ENCODE peak calls at places on chromosome 17, in six cellular contexts. Z is mesenchymal stem cell, D is IMR-90, B is H1, I is H9, E is trophoblast cell. K is an unnamed sample.

GRCh38 chr17:41762391-41762790 is 24.1 kb downstream of the JUP start:
- DNase-seq in Z (no peak), D (no peak), B (no peak), I (no peak), E (peak; percentile 90), K (no peak)

GRCh38 chr17:76957600-76958464 is 89.6 kb downstream of the MGAT5B start:
- DNase-seq in Z (no peak), D (peak; percentile 21), B (no peak), I (peak; percentile 36), E (peak; percentile 54), K (no peak)

GRCh38 chr17:979539-980405 is at the start of gene NXN:
- DNase-seq in Z (peak; percentile 66), D (peak; percentile 65), B (no peak), I (peak; percentile 91), E (peak; percentile 78), K (peak; percentile 83)

GRCh38 chr17:12814718-12815117 is 25.4 kb downstream of the ARHGAP44 start:
- DNase-seq in Z (no peak), D (no peak), B (no peak), I (no peak), E (no peak), K (no peak)

GRCh38 chr17:9809409-9809808 is 12.5 kb downstream of the GSG1L2 start:
- DNase-seq in Z (no peak), D (no peak), B (no peak), I (no peak), E (no peak), K (no peak)

GRCh38 chr17:58911741-58912343 is 156.2 kb downstream of the PPM1E start:
- DNase-seq in Z (no peak), D (no peak), B (no peak), I (peak; percentile 62), E (no peak), K (no peak)

GRCh38 chr17:79098282-79098867 is 23.8 kb downstream of the ENGASE start:
- DNase-seq in Z (no peak), D (no peak), B (no peak), I (peak; percentile 64), E (no peak), K (no peak)

GRCh38 chr17:76495663-76496400 is 5.4 kb downstream of the RHBDF2 start:
- DNase-seq in Z (no peak), D (no peak), B (no peak), I (no peak), E (no peak), K (no peak)

GRCh38 chr17:40597168-40598020 is 32.1 kb upstream of the CCR7 start:
- DNase-seq in Z (no peak), D (no peak), B (no peak), I (no peak), E (no peak), K (no peak)

GRCh38 chr17:68491381-68491849 is 20.8 kb upstream of the PRKAR1A start:
- DNase-seq in Z (no peak), D (no peak), B (no peak), I (no peak), E (no peak), K (no peak)

GRCh38 chr17:10741416-10742140 is 11.8 kb upstream of the TMEM220 start:
- DNase-seq in Z (no peak), D (no peak), B (no peak), I (no peak), E (no peak), K (no peak)

GRCh38 chr17:56723471-56723870 is 110.2 kb downstream of the C17orf67 start:
- DNase-seq in Z (no peak), D (no peak), B (no peak), I (no peak), E (peak; percentile 97), K (no peak)

GRCh38 chr17:14427914-14428639 is 127.2 kb downstream of the HS3ST3B1 start:
- DNase-seq in Z (no peak), D (no peak), B (no peak), I (no peak), E (no peak), K (no peak)

GRCh38 chr17:58153046-58153445 is 4.9 kb downstream of the OR4D1 start:
- DNase-seq in Z (no peak), D (no peak), B (no peak), I (no peak), E (no peak), K (no peak)

GRCh38 chr17:10050597-10051101 is 145.6 kb upstream of the RCVRN start:
- DNase-seq in Z (peak; percentile 84), D (peak; percentile 88), B (no peak), I (no peak), E (peak; percentile 17), K (no peak)

GRCh38 chr17:81558941-81559806 is 7.0 kb upstream of the FAAP100 start:
- DNase-seq in Z (no peak), D (no peak), B (no peak), I (peak; percentile 73), E (no peak), K (no peak)

GRCh38 chr17:50686494-50687199 is 21.1 kb downstream of the ANKRD40 start:
- DNase-seq in Z (peak; percentile 72), D (peak; percentile 61), B (no peak), I (no peak), E (peak; percentile 32), K (no peak)

GRCh38 chr17:79023180-79023705 is 726 bp upstream of the C1QTNF1 start:
- DNase-seq in Z (no peak), D (no peak), B (no peak), I (no peak), E (no peak), K (no peak)

GRCh38 chr17:63634163-63634562 is 11.9 kb downstream of the MAP3K3 start:
- DNase-seq in Z (peak; percentile 63), D (peak; percentile 31), B (no peak), I (no peak), E (no peak), K (no peak)

GRCh38 chr17:77473615-77474226 is 333.0 kb downstream of the SEC14L1 start:
- DNase-seq in Z (no peak), D (no peak), B (no peak), I (no peak), E (peak; percentile 57), K (no peak)

GRCh38 chr17:73972901-73973300 is 230.6 kb upstream of the RPL38 start:
- DNase-seq in Z (no peak), D (no peak), B (no peak), I (no peak), E (no peak), K (no peak)

GRCh38 chr17:66987059-66987616 is 22.6 kb downstream of the CACNG4 start:
- DNase-seq in Z (no peak), D (no peak), B (no peak), I (no peak), E (no peak), K (no peak)

GRCh38 chr17:66989076-66989475 is 24.6 kb downstream of the CACNG4 start:
- DNase-seq in Z (no peak), D (no peak), B (no peak), I (no peak), E (no peak), K (no peak)

GRCh38 chr17:66990047-66990446 is 25.5 kb downstream of the CACNG4 start:
- DNase-seq in Z (no peak), D (no peak), B (no peak), I (no peak), E (no peak), K (no peak)

GRCh38 chr17:66988069-66988798 is 23.7 kb downstream of the CACNG4 start:
- DNase-seq in Z (no peak), D (no peak), B (no peak), I (no peak), E (no peak), K (no peak)

GRCh38 chr17:66989579-66989978 is 25.1 kb downstream of the CACNG4 start:
- DNase-seq in Z (no peak), D (no peak), B (no peak), I (no peak), E (no peak), K (no peak)
- H3K18ac ChIP-seq in Z (no peak overlapping the region), D (no peak overlapping the region), B (no peak overlapping the region), I (no peak overlapping the region), E (no peak overlapping the region), K (no peak overlapping the region)

GRCh38 chr17:22695228-22695619 is 1002.9 kb downstream of the KCNJ18 start:
- DNase-seq in Z (no peak), D (no peak), B (no peak), I (no peak), E (no peak), K (no peak)
- H2AFZ ChIP-seq in Z (no peak overlapping the region), D (no peak overlapping the region), B (no peak overlapping the region), I (no peak overlapping the region), E (no peak overlapping the region), K (no peak overlapping the region)

DNA sequence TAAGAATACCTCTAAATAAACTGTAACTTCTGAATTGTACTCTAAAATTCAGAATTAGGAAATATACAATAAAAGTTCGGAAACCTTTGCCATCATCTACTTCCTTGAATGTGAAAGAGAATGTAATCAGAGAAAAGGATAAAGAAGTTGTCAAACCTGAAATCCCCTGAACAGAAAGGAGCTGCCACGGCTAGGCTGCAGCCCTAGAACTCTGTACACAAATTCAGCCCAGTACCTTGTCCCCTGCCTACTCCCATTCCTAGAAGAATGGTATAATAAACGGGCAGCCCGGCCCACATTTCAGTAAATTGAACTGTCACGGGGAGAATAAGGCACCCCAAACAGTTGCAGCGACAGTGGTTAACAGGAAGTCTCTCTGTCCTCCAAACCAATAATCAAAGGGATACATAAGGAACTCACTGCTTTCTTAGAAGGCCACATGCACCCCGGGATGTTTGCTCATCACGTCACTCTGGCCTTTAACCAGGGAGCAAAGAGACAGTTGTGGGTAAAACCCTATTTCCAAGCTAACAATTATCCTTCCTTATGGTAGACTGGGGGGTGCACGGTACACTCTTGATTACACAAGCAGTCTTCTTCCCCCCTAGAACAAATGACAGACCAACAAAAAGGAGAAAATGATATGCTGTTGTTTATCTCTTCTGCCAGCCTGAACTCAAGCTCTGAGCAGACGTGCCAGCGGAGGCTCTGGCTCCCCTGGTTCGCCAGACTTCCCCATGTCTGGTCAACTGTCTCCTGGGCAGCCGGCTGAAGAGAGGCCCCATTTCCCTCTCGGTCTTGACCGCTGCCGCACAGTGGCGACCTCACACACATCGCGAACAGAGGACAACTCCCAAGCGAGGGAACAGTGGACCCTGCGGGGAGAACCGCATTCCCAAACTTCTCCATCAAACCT is 24.5 kb upstream of the RFFL start:
- DNase-seq in Z (peak; percentile 80), D (peak; percentile 42), B (no peak), I (no peak), E (peak; percentile 36), K (no peak)
- H3K18ac ChIP-seq in Z (peak overlapping the region; percentile 93), D (peak overlapping the region; percentile 42), B (peak overlapping the region; percentile 75), I (no peak overlapping the region), E (peak overlapping the region; percentile 37), K (no peak overlapping the region)

GRCh38 chr17:31068291-31068690 is 26.5 kb upstream of the NF1 start:
- DNase-seq in Z (peak; percentile 54), D (peak; percentile 41), B (no peak), I (peak; percentile 82), E (peak; percentile 45), K (no peak)

GRCh38 chr17:31073411-31073810 is 21.4 kb upstream of the NF1 start:
- DNase-seq in Z (no peak), D (no peak), B (no peak), I (no peak), E (no peak), K (no peak)

GRCh38 chr17:31072186-31072585 is 22.6 kb upstream of the NF1 start:
- DNase-seq in Z (peak; percentile 72), D (peak; percentile 56), B (no peak), I (no peak), E (peak; percentile 98), K (peak; percentile 39)

GRCh38 chr17:31064707-31065106 is 30.1 kb upstream of the NF1 start:
- DNase-seq in Z (no peak), D (no peak), B (no peak), I (no peak), E (no peak), K (no peak)

GRCh38 chr17:31067699-31068184 is 27.0 kb upstream of the NF1 start:
- DNase-seq in Z (peak; percentile 89), D (peak; percentile 88), B (no peak), I (no peak), E (peak; percentile 86), K (no peak)
- H2AFZ ChIP-seq in Z (no peak overlapping the region), D (no peak overlapping the region), B (no peak overlapping the region), I (no peak overlapping the region), E (no peak overlapping the region), K (no peak overlapping the region)

GRCh38 chr17:80260791-80261158 is at the start of gene RNF213:
- DNase-seq in Z (peak; percentile 40), D (no peak), B (no peak), I (peak; percentile 58), E (peak; percentile 36), K (peak; percentile 71)
- H3K18ac ChIP-seq in Z (peak within 1 kb of the TSS; percentile 99), D (peak within 1 kb of the TSS; percentile 79), B (peak within 1 kb of the TSS; percentile 96), I (peak within 1 kb of the TSS; percentile 1), E (peak within 1 kb of the TSS; percentile 74), K (peak within 1 kb of the TSS; percentile 99)